ENCODE peak calls at places on chromosomes 1 and 21, in five cellular contexts. F, Q, T, D and I are unnamed samples.

GRCh38 chr1:87329051-87329755 is 523 bp downstream of the LMO4 start:
- DNase-seq in F (peak; percentile 35), Q (peak; percentile 78), T (peak; percentile 54), D (peak; percentile 59), I (peak; percentile 74)

GRCh38 chr1:169161512-169162194 is 55.2 kb downstream of the ATP1B1 start:
- DNase-seq in Q (no peak), F (no peak), D (peak; percentile 7), T (no peak), I (no peak)

GRCh38 chr1:78779831-78780230 is 130.2 kb downstream of the IFI44 start:
- DNase-seq in D (no peak), T (no peak), F (no peak), Q (no peak), I (no peak)

GRCh38 chr21:32524010-32524719 is 61.2 kb downstream of the TCP10L start:
- DNase-seq in F (no peak), D (no peak), Q (no peak), T (no peak), I (no peak)

GRCh38 chr21:27759091-27759659 is 792.3 kb upstream of the ADAMTS5 start:
- DNase-seq in Q (no peak), F (peak; percentile 21), T (peak; percentile 0), D (no peak), I (no peak)

GRCh38 chr1:153374077-153374476 is 1.3 kb downstream of the S100A12 start:
- DNase-seq in F (no peak), Q (no peak), D (no peak), T (no peak), I (no peak)

GRCh38 chr1:12251442-12251841 is 21.6 kb downstream of the VPS13D start:
- DNase-seq in T (no peak), F (no peak), Q (no peak), D (no peak), I (no peak)

GRCh38 chr1:1419363-1419811 is 1.7 kb downstream of the ANKRD65 start:
- DNase-seq in Q (no peak), F (peak; percentile 4), D (no peak), T (no peak), I (no peak)

GRCh38 chr1:31675161-31675560 is 28.7 kb downstream of the COL16A1 start:
- DNase-seq in T (no peak), Q (no peak), F (no peak), D (no peak), I (no peak)

GRCh38 chr21:36784942-36785341 is 86.0 kb downstream of the SIM2 start:
- DNase-seq in T (no peak), D (no peak), F (no peak), Q (no peak), I (no peak)

GRCh38 chr1:30345525-30346145 is 377.8 kb downstream of the MATN1 start:
- DNase-seq in F (no peak), Q (no peak), D (no peak), T (no peak), I (no peak)

GRCh38 chr1:204282801-204283200 is 69.0 kb upstream of the GOLT1A start:
- DNase-seq in T (peak; percentile 26), F (no peak), D (no peak), Q (no peak), I (no peak)

GRCh38 chr1:230425252-230426061 is 675 bp downstream of the PGBD5 start:
- DNase-seq in Q (no peak), F (peak; percentile 38), T (no peak), D (no peak), I (peak; percentile 23)

GRCh38 chr21:37300114-37300746 is 33.1 kb upstream of the VPS26C start:
- DNase-seq in F (no peak), Q (no peak), D (no peak), T (no peak), I (no peak)

GRCh38 chr1:150578278-150579109 is 916 bp downstream of the MCL1 start:
- DNase-seq in Q (peak; percentile 75), T (peak; percentile 28), D (peak; percentile 64), F (no peak), I (peak; percentile 75)

GRCh38 chr1:46492871-46493270 is 3.2 kb downstream of the DMBX1 start:
- DNase-seq in F (peak; percentile 49), T (no peak), Q (no peak), D (no peak), I (no peak)

GRCh38 chr1:7300893-7301292 is 470.2 kb upstream of the VAMP3 start:
- DNase-seq in D (no peak), F (no peak), T (no peak), Q (no peak), I (no peak)

GRCh38 chr1:21022279-21023040 is 154.2 kb downstream of the EIF4G3 start:
- DNase-seq in Q (peak; percentile 56), F (peak; percentile 31), D (peak; percentile 64), T (no peak), I (peak; percentile 91)

GRCh38 chr1:12173631-12174121 is 6.9 kb downstream of the TNFRSF1B start:
- DNase-seq in Q (peak; percentile 97), F (no peak), D (peak; percentile 50), T (no peak), I (no peak)

GRCh38 chr1:100130552-100131077 is 2.1 kb downstream of the SASS6 start:
- DNase-seq in Q (no peak), T (no peak), D (peak; percentile 7), F (no peak), I (peak; percentile 24)

GRCh38 chr21:39125752-39126485 is 57.3 kb downstream of the PSMG1 start:
- DNase-seq in Q (peak; percentile 31), F (peak; percentile 88), D (peak; percentile 69), T (no peak), I (peak; percentile 33)

GRCh38 chr1:200279810-200280411 is 129.9 kb downstream of the ZNF281 start:
- DNase-seq in D (peak; percentile 35), F (peak; percentile 77), Q (peak; percentile 51), T (no peak), I (peak; percentile 19)

GRCh38 chr1:181496759-181497158 is 13.4 kb downstream of the CACNA1E start:
- DNase-seq in T (no peak), Q (no peak), D (no peak), F (no peak), I (no peak)

GRCh38 chr1:220076861-220077762 is 12.5 kb downstream of the BPNT1 start:
- DNase-seq in Q (no peak), F (no peak), D (no peak), T (no peak), I (no peak)

GRCh38 chr1:231020139-231020601 is 19.9 kb downstream of the FAM89A start:
- DNase-seq in D (no peak), F (no peak), Q (peak; percentile 9), T (no peak), I (no peak)

GRCh38 chr1:107786214-107786842 is 178.7 kb downstream of the VAV3 start:
- DNase-seq in D (no peak), T (no peak), F (no peak), Q (no peak), I (no peak)

GRCh38 chr1:181482521-181483083 is 715 bp upstream of the CACNA1E start:
- DNase-seq in D (no peak), Q (peak; percentile 60), T (peak; percentile 46), F (peak; percentile 79), I (no peak)

GRCh38 chr1:95578462-95578861 is 344.5 kb downstream of the RWDD3 start:
- DNase-seq in Q (no peak), D (no peak), F (no peak), T (no peak), I (no peak)

GRCh38 chr1:33257759-33258712 is 1.7 kb downstream of the ZNF362 start:
- DNase-seq in Q (no peak), F (no peak), T (no peak), D (no peak), I (peak; percentile 16)

GRCh38 chr1:110200666-110201065 is 9.4 kb upstream of the KCNC4 start:
- DNase-seq in F (no peak), T (no peak), Q (no peak), D (no peak), I (no peak)

GRCh38 chr1:45924736-45925135 is 121.3 kb downstream of the MAST2 start:
- DNase-seq in T (no peak), Q (no peak), F (no peak), D (no peak), I (no peak)

GRCh38 chr1:87146986-87147385 is 181.7 kb upstream of the LMO4 start:
- DNase-seq in Q (no peak), T (no peak), D (no peak), F (no peak), I (no peak)

GRCh38 chr1:30732277-30732996 is 9.1 kb upstream of the MATN1 start:
- DNase-seq in T (no peak), F (no peak), D (peak; percentile 74), Q (no peak), I (no peak)

GRCh38 chr1:162904023-162904422 is 43.0 kb upstream of the CCDC190 start:
- DNase-seq in Q (no peak), T (no peak), F (no peak), D (no peak), I (no peak)

GRCh38 chr1:87805661-87806376 is 477.1 kb downstream of the LMO4 start:
- DNase-seq in F (peak; percentile 17), Q (no peak), D (no peak), T (no peak), I (no peak)